ENCODE peak calls at places on chromosomes 7 and 10, in ten cellular contexts. One of them, this sample, is unnamed.

GRCh38 chr10:102627446-102628293 is 16.6 kb upstream of the TRIM8 start:
- DNase-seq in IMR-90: peak
- DNase-seq in AG09309: no peak
- DNase-seq in kidney: peak
- DNase-seq in bronchial epithelial cell: peak
- DNase-seq in fibroblast of lung: peak
- DNase-seq in choroid plexus epithelial cell: peak
- DNase-seq in neural crest cell: no peak
- DNase-seq in cardiac muscle cell: no peak
- DNase-seq in H9: peak
- DNase-seq in this sample: no peak

GRCh38 chr10:125775491-125776106 is at the start of gene MMP21:
- DNase-seq in IMR-90: no peak
- DNase-seq in AG09309: no peak
- DNase-seq in kidney: no peak
- DNase-seq in bronchial epithelial cell: no peak
- DNase-seq in fibroblast of lung: no peak
- DNase-seq in choroid plexus epithelial cell: no peak
- DNase-seq in neural crest cell: no peak
- DNase-seq in cardiac muscle cell: no peak
- DNase-seq in H9: no peak
- DNase-seq in this sample: no peak

GRCh38 chr7:38704041-38704547 is 72.9 kb upstream of the AMPH start:
- DNase-seq in IMR-90: peak
- DNase-seq in AG09309: no peak
- DNase-seq in kidney: no peak
- DNase-seq in bronchial epithelial cell: peak
- DNase-seq in fibroblast of lung: no peak
- DNase-seq in choroid plexus epithelial cell: no peak
- DNase-seq in neural crest cell: no peak
- DNase-seq in cardiac muscle cell: no peak
- DNase-seq in H9: no peak
- DNase-seq in this sample: no peak

GRCh38 chr10:128056303-128057050 is 69.7 kb downstream of the MKI67 start:
- DNase-seq in IMR-90: no peak
- DNase-seq in AG09309: no peak
- DNase-seq in kidney: peak
- DNase-seq in bronchial epithelial cell: no peak
- DNase-seq in fibroblast of lung: no peak
- DNase-seq in choroid plexus epithelial cell: no peak
- DNase-seq in neural crest cell: no peak
- DNase-seq in cardiac muscle cell: no peak
- DNase-seq in H9: no peak
- DNase-seq in this sample: no peak

GRCh38 chr10:99548041-99548530 is 15.3 kb downstream of the NKX2-3 start:
- DNase-seq in IMR-90: peak
- DNase-seq in AG09309: no peak
- DNase-seq in kidney: no peak
- DNase-seq in bronchial epithelial cell: peak
- DNase-seq in fibroblast of lung: peak
- DNase-seq in choroid plexus epithelial cell: peak
- DNase-seq in neural crest cell: no peak
- DNase-seq in cardiac muscle cell: no peak
- DNase-seq in H9: peak
- DNase-seq in this sample: peak

GRCh38 chr7:43274752-43275151 is 162.3 kb downstream of the HECW1 start:
- DNase-seq in IMR-90: no peak
- DNase-seq in AG09309: no peak
- DNase-seq in kidney: no peak
- DNase-seq in bronchial epithelial cell: no peak
- DNase-seq in fibroblast of lung: no peak
- DNase-seq in choroid plexus epithelial cell: no peak
- DNase-seq in neural crest cell: no peak
- DNase-seq in cardiac muscle cell: no peak
- DNase-seq in H9: no peak
- DNase-seq in this sample: no peak

GRCh38 chr10:63672491-63672890 is 151.3 kb downstream of the REEP3 start:
- DNase-seq in IMR-90: no peak
- DNase-seq in AG09309: no peak
- DNase-seq in kidney: no peak
- DNase-seq in bronchial epithelial cell: peak
- DNase-seq in fibroblast of lung: no peak
- DNase-seq in choroid plexus epithelial cell: no peak
- DNase-seq in neural crest cell: no peak
- DNase-seq in cardiac muscle cell: no peak
- DNase-seq in H9: no peak
- DNase-seq in this sample: no peak

GRCh38 chr7:43721193-43721806 is 8.0 kb downstream of the COA1 start:
- DNase-seq in IMR-90: peak
- DNase-seq in AG09309: no peak
- DNase-seq in kidney: no peak
- DNase-seq in bronchial epithelial cell: peak
- DNase-seq in fibroblast of lung: peak
- DNase-seq in choroid plexus epithelial cell: peak
- DNase-seq in neural crest cell: no peak
- DNase-seq in cardiac muscle cell: peak
- DNase-seq in H9: no peak
- DNase-seq in this sample: peak

GRCh38 chr10:16933799-16934198 is 116.6 kb upstream of the RSU1 start:
- DNase-seq in IMR-90: no peak
- DNase-seq in AG09309: no peak
- DNase-seq in kidney: no peak
- DNase-seq in bronchial epithelial cell: no peak
- DNase-seq in fibroblast of lung: no peak
- DNase-seq in choroid plexus epithelial cell: peak
- DNase-seq in neural crest cell: no peak
- DNase-seq in cardiac muscle cell: no peak
- DNase-seq in H9: no peak
- DNase-seq in this sample: no peak

GRCh38 chr10:75662715-75663114 is 231.3 kb downstream of the LRMDA start:
- DNase-seq in IMR-90: no peak
- DNase-seq in AG09309: peak
- DNase-seq in kidney: peak
- DNase-seq in bronchial epithelial cell: no peak
- DNase-seq in fibroblast of lung: peak
- DNase-seq in choroid plexus epithelial cell: peak
- DNase-seq in neural crest cell: no peak
- DNase-seq in cardiac muscle cell: no peak
- DNase-seq in H9: no peak
- DNase-seq in this sample: no peak

GRCh38 chr7:100483728-100484635 is at the start of gene NYAP1:
- DNase-seq in IMR-90: peak
- DNase-seq in AG09309: no peak
- DNase-seq in kidney: no peak
- DNase-seq in bronchial epithelial cell: peak
- DNase-seq in fibroblast of lung: peak
- DNase-seq in choroid plexus epithelial cell: peak
- DNase-seq in neural crest cell: no peak
- DNase-seq in cardiac muscle cell: peak
- DNase-seq in H9: peak
- DNase-seq in this sample: peak

GRCh38 chr10:130108934-130109604 is 1.6 kb downstream of the C10orf143 start:
- DNase-seq in IMR-90: no peak
- DNase-seq in AG09309: no peak
- DNase-seq in kidney: no peak
- DNase-seq in bronchial epithelial cell: no peak
- DNase-seq in fibroblast of lung: no peak
- DNase-seq in choroid plexus epithelial cell: no peak
- DNase-seq in neural crest cell: no peak
- DNase-seq in cardiac muscle cell: no peak
- DNase-seq in H9: no peak
- DNase-seq in this sample: no peak

GRCh38 chr7:49244543-49244942 is 320.2 kb downstream of the CDC14C start:
- DNase-seq in IMR-90: no peak
- DNase-seq in AG09309: no peak
- DNase-seq in kidney: no peak
- DNase-seq in bronchial epithelial cell: no peak
- DNase-seq in fibroblast of lung: no peak
- DNase-seq in choroid plexus epithelial cell: no peak
- DNase-seq in neural crest cell: no peak
- DNase-seq in cardiac muscle cell: no peak
- DNase-seq in H9: peak
- DNase-seq in this sample: no peak
- TF ChIP-seq CTCF in IMR-90: no peak
- TF ChIP-seq CTCF in AG09309: no peak
- TF ChIP-seq CTCF in kidney: no peak
- TF ChIP-seq CTCF in bronchial epithelial cell: no peak
- TF ChIP-seq CTCF in fibroblast of lung: no peak
- TF ChIP-seq CTCF in choroid plexus epithelial cell: no peak
- TF ChIP-seq CTCF in neural crest cell: no peak
- TF ChIP-seq CTCF in cardiac muscle cell: no peak
- TF ChIP-seq CTCF in H9: peak
- TF ChIP-seq CTCF in this sample: no peak

DNA sequence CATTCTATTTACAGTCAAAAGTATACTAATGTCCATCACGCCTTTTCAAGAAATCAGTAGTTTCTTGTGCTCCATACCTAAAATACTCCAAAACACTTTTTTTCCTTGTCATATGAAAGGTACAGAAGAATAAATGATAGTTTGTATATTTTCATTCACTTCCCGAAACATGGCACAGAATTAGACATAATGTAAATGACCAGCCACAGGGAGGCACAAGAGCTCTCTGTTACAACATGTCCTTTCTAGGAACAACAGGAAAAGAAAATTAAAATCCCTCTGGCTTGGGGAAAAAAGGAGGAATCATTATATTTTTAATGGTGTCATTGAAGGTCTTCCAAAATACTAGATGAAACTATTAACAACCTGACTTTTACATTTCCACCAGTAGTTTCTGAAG is 331.2 kb downstream of the ACTR3B start:
- DNase-seq in IMR-90: no peak
- DNase-seq in AG09309: no peak
- DNase-seq in kidney: no peak
- DNase-seq in bronchial epithelial cell: no peak
- DNase-seq in fibroblast of lung: no peak
- DNase-seq in choroid plexus epithelial cell: no peak
- DNase-seq in neural crest cell: no peak
- DNase-seq in cardiac muscle cell: no peak
- DNase-seq in H9: no peak
- DNase-seq in this sample: no peak
- TF ChIP-seq CTCF in IMR-90: no peak
- TF ChIP-seq CTCF in AG09309: no peak
- TF ChIP-seq CTCF in kidney: no peak
- TF ChIP-seq CTCF in bronchial epithelial cell: no peak
- TF ChIP-seq CTCF in fibroblast of lung: no peak
- TF ChIP-seq CTCF in choroid plexus epithelial cell: no peak
- TF ChIP-seq CTCF in neural crest cell: no peak
- TF ChIP-seq CTCF in cardiac muscle cell: no peak
- TF ChIP-seq CTCF in H9: peak
- TF ChIP-seq CTCF in this sample: no peak

GRCh38 chr10:30453764-30454527 is 20.0 kb downstream of the MAP3K8 start:
- DNase-seq in IMR-90: no peak
- DNase-seq in AG09309: no peak
- DNase-seq in kidney: no peak
- DNase-seq in bronchial epithelial cell: no peak
- DNase-seq in fibroblast of lung: no peak
- DNase-seq in choroid plexus epithelial cell: no peak
- DNase-seq in neural crest cell: no peak
- DNase-seq in cardiac muscle cell: no peak
- DNase-seq in H9: no peak
- DNase-seq in this sample: no peak

GRCh38 chr10:30459283-30459682 is 25.3 kb downstream of the MAP3K8 start:
- DNase-seq in IMR-90: no peak
- DNase-seq in AG09309: no peak
- DNase-seq in kidney: no peak
- DNase-seq in bronchial epithelial cell: no peak
- DNase-seq in fibroblast of lung: no peak
- DNase-seq in choroid plexus epithelial cell: peak
- DNase-seq in neural crest cell: no peak
- DNase-seq in cardiac muscle cell: no peak
- DNase-seq in H9: no peak
- DNase-seq in this sample: no peak

GRCh38 chr10:30455816-30456215 is 21.8 kb downstream of the MAP3K8 start:
- DNase-seq in IMR-90: no peak
- DNase-seq in AG09309: no peak
- DNase-seq in kidney: peak
- DNase-seq in bronchial epithelial cell: no peak
- DNase-seq in fibroblast of lung: no peak
- DNase-seq in choroid plexus epithelial cell: no peak
- DNase-seq in neural crest cell: no peak
- DNase-seq in cardiac muscle cell: no peak
- DNase-seq in H9: no peak
- DNase-seq in this sample: no peak

GRCh38 chr10:30456262-30456661 is 22.3 kb downstream of the MAP3K8 start:
- DNase-seq in IMR-90: no peak
- DNase-seq in AG09309: no peak
- DNase-seq in kidney: no peak
- DNase-seq in bronchial epithelial cell: no peak
- DNase-seq in fibroblast of lung: no peak
- DNase-seq in choroid plexus epithelial cell: peak
- DNase-seq in neural crest cell: no peak
- DNase-seq in cardiac muscle cell: no peak
- DNase-seq in H9: no peak
- DNase-seq in this sample: no peak

GRCh38 chr10:30454744-30455498 is 20.9 kb downstream of the MAP3K8 start:
- DNase-seq in IMR-90: peak
- DNase-seq in AG09309: peak
- DNase-seq in kidney: no peak
- DNase-seq in bronchial epithelial cell: peak
- DNase-seq in fibroblast of lung: peak
- DNase-seq in choroid plexus epithelial cell: peak
- DNase-seq in neural crest cell: no peak
- DNase-seq in cardiac muscle cell: no peak
- DNase-seq in H9: no peak
- DNase-seq in this sample: no peak
- TF ChIP-seq CTCF in IMR-90: no peak
- TF ChIP-seq CTCF in AG09309: no peak
- TF ChIP-seq CTCF in kidney: no peak
- TF ChIP-seq CTCF in bronchial epithelial cell: no peak
- TF ChIP-seq CTCF in fibroblast of lung: no peak
- TF ChIP-seq CTCF in choroid plexus epithelial cell: no peak
- TF ChIP-seq CTCF in neural crest cell: no peak
- TF ChIP-seq CTCF in cardiac muscle cell: no peak
- TF ChIP-seq CTCF in H9: no peak
- TF ChIP-seq CTCF in this sample: no peak

DNA sequence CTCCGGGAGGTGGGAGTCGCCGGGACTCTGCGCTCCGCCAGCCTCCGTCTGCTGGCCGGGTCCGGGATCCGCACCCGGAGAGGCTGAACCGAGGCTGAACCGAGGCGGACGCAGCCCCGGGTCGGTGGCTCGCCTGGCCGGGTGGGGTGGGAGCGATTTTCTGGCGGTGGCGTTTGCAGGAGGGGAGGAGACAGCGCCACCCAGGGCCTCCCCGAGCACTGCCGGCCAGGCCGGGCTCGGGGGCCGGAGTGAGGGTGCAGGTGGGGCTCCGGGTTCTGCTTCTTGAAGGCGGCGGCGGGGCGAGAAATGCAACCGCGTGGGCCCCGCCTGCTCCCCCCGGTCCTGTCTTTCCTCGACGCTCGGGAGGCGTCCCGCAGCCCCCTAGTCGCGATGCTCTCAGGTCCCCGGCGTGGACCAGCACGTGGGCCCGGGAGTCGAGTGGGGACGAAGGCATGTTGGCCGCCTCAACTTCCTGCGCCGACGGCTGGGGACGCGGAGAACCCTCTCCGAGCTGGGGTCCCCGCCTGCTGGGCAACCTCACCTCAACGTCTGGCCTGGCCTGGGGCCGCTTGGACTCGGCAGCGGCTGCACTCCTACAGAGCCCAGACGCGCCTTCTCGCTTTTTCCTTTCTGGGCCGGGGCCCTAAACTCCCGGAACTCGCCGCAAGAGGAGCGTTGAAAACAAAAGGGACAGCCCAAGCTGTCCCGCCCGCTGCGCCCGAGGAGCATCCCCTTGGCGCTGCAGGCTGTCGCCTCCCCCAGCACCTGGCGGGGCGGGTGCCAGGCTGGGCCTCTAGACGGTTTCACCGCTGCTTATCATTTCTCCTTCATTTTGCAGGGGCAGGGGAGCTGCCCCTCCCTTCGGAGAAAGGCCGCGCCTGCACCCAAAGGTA is 25.2 kb upstream of the VAX1 start:
- DNase-seq in IMR-90: no peak
- DNase-seq in AG09309: no peak
- DNase-seq in kidney: peak
- DNase-seq in bronchial epithelial cell: no peak
- DNase-seq in fibroblast of lung: no peak
- DNase-seq in choroid plexus epithelial cell: no peak
- DNase-seq in neural crest cell: peak
- DNase-seq in cardiac muscle cell: peak
- DNase-seq in H9: peak
- DNase-seq in this sample: no peak
- TF ChIP-seq CTCF in IMR-90: no peak
- TF ChIP-seq CTCF in AG09309: no peak
- TF ChIP-seq CTCF in kidney: no peak
- TF ChIP-seq CTCF in bronchial epithelial cell: no peak
- TF ChIP-seq CTCF in fibroblast of lung: no peak
- TF ChIP-seq CTCF in choroid plexus epithelial cell: no peak
- TF ChIP-seq CTCF in neural crest cell: peak
- TF ChIP-seq CTCF in cardiac muscle cell: no peak
- TF ChIP-seq CTCF in H9: peak
- TF ChIP-seq CTCF in this sample: no peak

This sample was measured in GM13977.